ENCODE peak calls at places on chromosomes 12 and 14, in eight cellular contexts. O is GM23338, D is epithelial cell of proximal tubule, G is psoas muscle, J is AG10803, Y is A549, W is neural progenitor cell, P is fibroblast of the aortic adventitia. S is an unnamed sample.

GRCh38 chr12:5633102-5633501 is 201.2 kb downstream of the NTF3 start:
- DNase-seq in O (no peak), D (no peak), G (no peak), J (no peak), Y (no peak), W (no peak), P (no peak), S (no peak)

GRCh38 chr12:71134405-71134804 is 23.4 kb downstream of the TSPAN8 start:
- DNase-seq in O (no peak), D (no peak), G (no peak), J (no peak), Y (no peak), W (no peak), P (peak; percentile 33), S (no peak)

GRCh38 chr12:49885118-49885517 is 18.6 kb downstream of the FAIM2 start:
- DNase-seq in O (peak; percentile 35), D (no peak), G (no peak), J (no peak), Y (no peak), W (peak; percentile 55), P (no peak), S (no peak)

GRCh38 chr14:103625361-103626095 is 3.5 kb upstream of the KLC1 start:
- DNase-seq in O (no peak), D (no peak), G (no peak), J (no peak), Y (no peak), W (no peak), P (no peak), S (no peak)

GRCh38 chr14:55430024-55430690 is 10.3 kb downstream of the TBPL2 start:
- DNase-seq in O (peak; percentile 92), D (no peak), G (no peak), J (peak; percentile 82), Y (peak; percentile 79), W (peak; percentile 67), P (peak; percentile 87), S (peak; percentile 45)

GRCh38 chr12:115752151-115752550 is 525.3 kb downstream of the MED13L start:
- DNase-seq in O (no peak), D (no peak), G (no peak), J (peak; percentile 53), Y (no peak), W (no peak), P (peak; percentile 60), S (no peak)

GRCh38 chr12:51863363-51863920 is 14.9 kb upstream of the FIGNL2 start:
- DNase-seq in O (no peak), D (no peak), G (no peak), J (no peak), Y (no peak), W (peak; percentile 78), P (no peak), S (no peak)

GRCh38 chr12:90999946-91000345 is 4.8 kb downstream of the EPYC start:
- DNase-seq in O (no peak), D (no peak), G (no peak), J (no peak), Y (no peak), W (no peak), P (no peak), S (no peak)

GRCh38 chr14:51643137-51643536 is 8.6 kb upstream of the FRMD6 start:
- DNase-seq in O (no peak), D (peak; percentile 71), G (no peak), J (peak; percentile 80), Y (no peak), W (no peak), P (no peak), S (peak; percentile 75)

GRCh38 chr14:22220427-22220826 is 368.6 kb downstream of the DAD1 start:
- DNase-seq in O (no peak), D (no peak), G (no peak), J (peak; percentile 5), Y (no peak), W (no peak), P (peak; percentile 15), S (no peak)

GRCh38 chr14:91227183-91227628 is 17.3 kb downstream of the GPR68 start:
- DNase-seq in O (no peak), D (no peak), G (no peak), J (no peak), Y (no peak), W (no peak), P (no peak), S (no peak)

GRCh38 chr14:20468773-20469241 is 399 bp upstream of the PNP start:
- DNase-seq in O (peak; percentile 38), D (no peak), G (peak; percentile 25), J (no peak), Y (no peak), W (peak; percentile 36), P (no peak), S (no peak)

GRCh38 chr12:111429760-111430417 is 24.2 kb downstream of the SH2B3 start:
- DNase-seq in O (no peak), D (no peak), G (no peak), J (no peak), Y (no peak), W (no peak), P (no peak), S (no peak)

GRCh38 chr14:69117020-69117767 is 35.7 kb downstream of the DCAF5 start:
- DNase-seq in O (no peak), D (no peak), G (no peak), J (no peak), Y (no peak), W (no peak), P (no peak), S (no peak)

GRCh38 chr14:58864751-58865519 is 227.2 kb downstream of the DACT1 start:
- DNase-seq in O (no peak), D (peak; percentile 69), G (no peak), J (peak; percentile 79), Y (no peak), W (no peak), P (peak; percentile 97), S (peak; percentile 70)

GRCh38 chr12:106213721-106214121 is 34.1 kb downstream of the CKAP4 start:
- DNase-seq in O (no peak), D (no peak), G (no peak), J (peak; percentile 34), Y (no peak), W (no peak), P (no peak), S (no peak)

GRCh38 chr12:99658950-99659349 is 11.4 kb downstream of the GARIN6 start:
- DNase-seq in O (peak; percentile 11), D (peak; percentile 7), G (no peak), J (peak; percentile 3), Y (peak; percentile 30), W (no peak), P (no peak), S (no peak)

GRCh38 chr14:105059917-105060565 is 5.2 kb downstream of the GPR132 start:
- DNase-seq in O (no peak), D (no peak), G (no peak), J (no peak), Y (no peak), W (no peak), P (no peak), S (no peak)
- H3K4me3 ChIP-seq in O (no peak overlapping the region), D (no peak overlapping the region), G (no peak overlapping the region), J (no peak overlapping the region), Y (no peak overlapping the region), W (no peak overlapping the region), P (no peak overlapping the region), S (no peak overlapping the region)

DNA sequence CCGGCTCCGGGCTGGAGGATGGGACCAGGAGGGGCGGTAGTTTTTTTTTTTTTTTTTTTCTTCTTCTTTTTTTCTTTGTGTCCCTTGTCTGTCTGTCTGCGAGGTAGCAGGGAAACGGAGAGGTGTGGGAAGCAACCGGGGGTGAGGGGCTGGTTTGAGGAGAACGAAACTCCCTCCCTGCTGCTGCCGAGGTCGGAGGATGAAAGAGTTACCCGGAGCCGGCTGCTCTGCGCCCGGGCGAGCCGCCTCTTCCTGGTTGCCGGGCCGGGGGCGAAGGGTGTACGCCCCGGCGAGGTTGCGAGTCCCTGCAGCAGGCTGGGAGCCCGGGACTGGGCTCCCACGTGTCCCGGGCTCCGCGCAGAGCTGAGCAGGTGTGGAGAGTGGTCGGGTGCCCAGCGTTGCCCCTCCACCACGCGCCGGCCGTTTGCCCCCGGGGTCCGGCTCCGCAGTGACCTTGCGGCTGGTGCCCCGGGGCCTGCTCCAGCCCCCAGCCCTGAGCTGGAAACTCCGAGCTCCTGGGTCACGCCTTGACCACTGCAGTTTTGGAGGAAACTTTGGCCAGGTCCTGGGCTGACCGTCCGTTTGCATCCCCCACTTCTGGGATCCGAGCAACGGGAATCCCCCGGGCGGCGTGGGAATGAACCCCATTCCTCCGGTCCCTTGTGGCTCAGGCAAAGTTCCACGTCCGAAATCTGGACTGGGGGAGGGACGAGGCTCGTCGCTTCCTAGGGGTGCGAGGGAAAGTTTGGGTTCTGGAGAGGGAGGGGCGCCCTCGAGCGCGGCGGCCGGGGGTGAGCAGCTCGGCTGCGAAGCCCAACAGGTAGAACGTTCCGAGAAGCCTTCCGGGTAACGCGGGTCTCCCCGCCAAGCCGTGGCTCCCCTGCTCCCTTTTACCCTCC is 1.2 kb downstream of the CHST11 start:
- DNase-seq in O (peak; percentile 66), D (no peak), G (peak; percentile 21), J (peak; percentile 5), Y (peak; percentile 27), W (peak; percentile 55), P (peak; percentile 14), S (no peak)
- TF ChIP-seq CTCF in O (no peak), D (no peak), G (no peak), J (no peak), Y (peak; percentile 7), W (no peak), P (no peak), S (no peak)

DNA sequence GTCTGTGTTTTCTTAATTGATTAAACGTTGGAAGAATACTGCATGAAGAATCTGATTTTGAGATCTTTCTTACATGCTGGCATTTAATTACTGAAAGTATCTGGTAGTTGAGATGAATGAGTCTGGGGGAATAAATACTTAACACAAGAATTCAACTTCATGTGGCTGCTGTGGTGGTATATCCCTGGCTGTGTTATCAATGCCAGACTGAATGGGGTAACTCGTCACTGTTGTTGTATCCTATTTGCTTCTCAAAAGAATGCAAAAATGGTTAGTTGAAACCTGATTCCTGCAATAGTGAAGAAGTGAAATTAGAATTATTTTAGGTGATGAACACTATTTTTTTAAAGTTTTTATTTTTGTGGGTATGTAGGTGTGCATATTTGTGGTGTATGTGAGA is 72.5 kb downstream of the HMGA2 start:
- DNase-seq in O (peak; percentile 56), D (no peak), G (no peak), J (no peak), Y (no peak), W (no peak), P (no peak), S (no peak)
- H3K4me3 ChIP-seq in O (peak overlapping the region; percentile 32), D (no peak overlapping the region), G (no peak overlapping the region), J (no peak overlapping the region), Y (no peak overlapping the region), W (peak overlapping the region; percentile 41), P (no peak overlapping the region), S (no peak overlapping the region)

GRCh38 chr12:108966378-108967151 is 54.3 kb downstream of the SVOP start:
- DNase-seq in O (no peak), D (no peak), G (peak; percentile 27), J (no peak), Y (no peak), W (no peak), P (no peak), S (no peak)

GRCh38 chr12:108964391-108965166 is 56.3 kb downstream of the SVOP start:
- DNase-seq in O (no peak), D (no peak), G (no peak), J (no peak), Y (no peak), W (peak; percentile 22), P (no peak), S (no peak)

GRCh38 chr12:108969622-108970021 is 51.2 kb downstream of the SVOP start:
- DNase-seq in O (no peak), D (no peak), G (no peak), J (no peak), Y (no peak), W (no peak), P (no peak), S (no peak)

GRCh38 chr12:108972226-108972757 is 48.6 kb downstream of the SVOP start:
- DNase-seq in O (no peak), D (no peak), G (no peak), J (no peak), Y (no peak), W (no peak), P (no peak), S (no peak)

GRCh38 chr12:108967869-108968540 is 52.9 kb downstream of the SVOP start:
- DNase-seq in O (peak; percentile 86), D (no peak), G (no peak), J (no peak), Y (peak; percentile 51), W (peak; percentile 47), P (peak; percentile 3), S (no peak)
- TF ChIP-seq CTCF in O (peak; percentile 67), D (peak; percentile 62), G (peak; percentile 34), J (peak; percentile 42), Y (peak; percentile 50), W (peak; percentile 60), P (peak; percentile 23), S (peak; percentile 31)

S was measured in kidney epithelial cell.